ENCODE peak calls at places on chromosome 14, in nine cellular contexts. One of them, this sample, is unnamed.

GRCh38 chr14:61368061-61368710 is 46.8 kb downstream of the PRKCH start:
- DNase-seq in WERI-Rb-1: no peak
- DNase-seq in PC-9: peak; percentile 74
- DNase-seq in AG04450: no peak
- DNase-seq in tibial nerve: no peak
- DNase-seq in ovary: no peak
- DNase-seq in tibial artery: no peak
- DNase-seq in heart right ventricle: no peak
- DNase-seq in right atrium auricular region: no peak
- DNase-seq in this sample: no peak

GRCh38 chr14:58281969-58282368 is 16.4 kb upstream of the ARID4A start:
- DNase-seq in ovary: no peak
- DNase-seq in tibial artery: no peak
- DNase-seq in right atrium auricular region: no peak
- DNase-seq in tibial nerve: no peak
- DNase-seq in AG04450: no peak
- DNase-seq in PC-9: no peak
- DNase-seq in WERI-Rb-1: no peak
- DNase-seq in heart right ventricle: no peak
- DNase-seq in this sample: no peak

GRCh38 chr14:103542545-103543088 is 13.6 kb downstream of the TRMT61A start:
- DNase-seq in PC-9: peak; percentile 75
- DNase-seq in ovary: peak; percentile 47
- DNase-seq in tibial artery: peak; percentile 91
- DNase-seq in heart right ventricle: peak; percentile 50
- DNase-seq in AG04450: no peak
- DNase-seq in right atrium auricular region: peak; percentile 82
- DNase-seq in tibial nerve: no peak
- DNase-seq in WERI-Rb-1: peak; percentile 78
- DNase-seq in this sample: peak; percentile 53

GRCh38 chr14:56044196-56044595 is 74.0 kb upstream of the PELI2 start:
- DNase-seq in ovary: no peak
- DNase-seq in AG04450: no peak
- DNase-seq in tibial artery: no peak
- DNase-seq in WERI-Rb-1: no peak
- DNase-seq in PC-9: no peak
- DNase-seq in tibial nerve: no peak
- DNase-seq in heart right ventricle: no peak
- DNase-seq in right atrium auricular region: no peak
- DNase-seq in this sample: no peak

GRCh38 chr14:73393375-73393774 is 65.0 kb downstream of the NUMB start:
- DNase-seq in right atrium auricular region: no peak
- DNase-seq in PC-9: no peak
- DNase-seq in tibial nerve: no peak
- DNase-seq in AG04450: no peak
- DNase-seq in ovary: no peak
- DNase-seq in WERI-Rb-1: no peak
- DNase-seq in tibial artery: no peak
- DNase-seq in heart right ventricle: no peak
- DNase-seq in this sample: no peak

GRCh38 chr14:94176808-94177207 is 2.7 kb downstream of the PPP4R4 start:
- DNase-seq in tibial artery: no peak
- DNase-seq in tibial nerve: no peak
- DNase-seq in WERI-Rb-1: no peak
- DNase-seq in PC-9: no peak
- DNase-seq in ovary: no peak
- DNase-seq in heart right ventricle: no peak
- DNase-seq in right atrium auricular region: no peak
- DNase-seq in AG04450: no peak
- DNase-seq in this sample: no peak

GRCh38 chr14:91888641-91889476 is 21.5 kb upstream of the TC2N start:
- DNase-seq in heart right ventricle: no peak
- DNase-seq in ovary: no peak
- DNase-seq in AG04450: no peak
- DNase-seq in tibial nerve: no peak
- DNase-seq in tibial artery: no peak
- DNase-seq in WERI-Rb-1: peak; percentile 57
- DNase-seq in right atrium auricular region: no peak
- DNase-seq in PC-9: no peak
- DNase-seq in this sample: no peak

GRCh38 chr14:87979689-87980088 is 13.3 kb downstream of the GALC start:
- DNase-seq in AG04450: no peak
- DNase-seq in tibial artery: no peak
- DNase-seq in PC-9: no peak
- DNase-seq in tibial nerve: no peak
- DNase-seq in ovary: no peak
- DNase-seq in right atrium auricular region: no peak
- DNase-seq in WERI-Rb-1: no peak
- DNase-seq in heart right ventricle: no peak
- DNase-seq in this sample: no peak

GRCh38 chr14:88023658-88024187 is 18.8 kb downstream of the GPR65 start:
- DNase-seq in heart right ventricle: no peak
- DNase-seq in AG04450: no peak
- DNase-seq in WERI-Rb-1: no peak
- DNase-seq in tibial nerve: no peak
- DNase-seq in right atrium auricular region: no peak
- DNase-seq in ovary: no peak
- DNase-seq in tibial artery: no peak
- DNase-seq in PC-9: no peak
- DNase-seq in this sample: no peak

GRCh38 chr14:51653096-51653814 is 1.5 kb downstream of the FRMD6 start:
- DNase-seq in tibial nerve: peak; percentile 41
- DNase-seq in PC-9: peak; percentile 7
- DNase-seq in right atrium auricular region: no peak
- DNase-seq in AG04450: no peak
- DNase-seq in WERI-Rb-1: no peak
- DNase-seq in ovary: no peak
- DNase-seq in tibial artery: no peak
- DNase-seq in heart right ventricle: peak; percentile 38
- DNase-seq in this sample: no peak

GRCh38 chr14:61559641-61560201 is 135.6 kb upstream of the HIF1A start:
- DNase-seq in PC-9: peak; percentile 72
- DNase-seq in tibial artery: no peak
- DNase-seq in WERI-Rb-1: no peak
- DNase-seq in tibial nerve: no peak
- DNase-seq in ovary: no peak
- DNase-seq in heart right ventricle: no peak
- DNase-seq in AG04450: no peak
- DNase-seq in right atrium auricular region: peak; percentile 55
- DNase-seq in this sample: no peak

GRCh38 chr14:90853116-90853515 is 36.9 kb upstream of the TTC7B start:
- DNase-seq in heart right ventricle: no peak
- DNase-seq in ovary: no peak
- DNase-seq in AG04450: no peak
- DNase-seq in tibial nerve: no peak
- DNase-seq in tibial artery: no peak
- DNase-seq in right atrium auricular region: no peak
- DNase-seq in WERI-Rb-1: no peak
- DNase-seq in PC-9: no peak
- DNase-seq in this sample: no peak

GRCh38 chr14:90858511-90858910 is 42.3 kb upstream of the TTC7B start:
- DNase-seq in WERI-Rb-1: no peak
- DNase-seq in tibial nerve: no peak
- DNase-seq in heart right ventricle: no peak
- DNase-seq in ovary: no peak
- DNase-seq in right atrium auricular region: no peak
- DNase-seq in PC-9: no peak
- DNase-seq in tibial artery: no peak
- DNase-seq in AG04450: no peak
- DNase-seq in this sample: no peak

DNA sequence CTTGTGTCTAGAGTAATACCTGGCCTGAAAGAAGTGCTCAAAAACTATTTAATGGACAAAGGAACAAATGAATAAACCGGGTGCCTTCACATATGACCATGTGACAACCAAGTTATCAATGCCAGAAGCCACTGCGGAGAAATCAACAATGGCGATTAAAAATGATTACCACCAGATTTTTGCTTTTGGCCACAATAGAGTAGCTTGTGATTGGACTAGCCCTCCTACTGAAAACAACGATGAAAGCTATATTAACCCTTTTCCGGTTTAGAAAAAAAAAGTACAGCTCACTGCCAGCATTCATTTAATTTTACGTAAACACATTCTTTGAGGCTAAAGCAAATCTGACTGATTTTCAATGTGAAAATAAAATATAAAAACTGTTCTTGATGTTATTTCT is 41.6 kb upstream of the TTC7B start:
- DNase-seq in heart right ventricle: no peak
- DNase-seq in ovary: no peak
- DNase-seq in WERI-Rb-1: no peak
- DNase-seq in AG04450: no peak
- DNase-seq in right atrium auricular region: no peak
- DNase-seq in tibial nerve: no peak
- DNase-seq in tibial artery: no peak
- DNase-seq in PC-9: no peak
- DNase-seq in this sample: no peak
- H3K4me3 ChIP-seq in heart right ventricle: no peak overlapping the region
- H3K4me3 ChIP-seq in ovary: no peak overlapping the region
- H3K4me3 ChIP-seq in WERI-Rb-1: no peak overlapping the region
- H3K4me3 ChIP-seq in AG04450: no peak overlapping the region
- H3K4me3 ChIP-seq in right atrium auricular region: no peak overlapping the region
- H3K4me3 ChIP-seq in tibial nerve: peak overlapping the region; percentile 27
- H3K4me3 ChIP-seq in tibial artery: peak overlapping the region; percentile 18
- H3K4me3 ChIP-seq in PC-9: no peak overlapping the region
- H3K4me3 ChIP-seq in this sample: no peak overlapping the region

DNA sequence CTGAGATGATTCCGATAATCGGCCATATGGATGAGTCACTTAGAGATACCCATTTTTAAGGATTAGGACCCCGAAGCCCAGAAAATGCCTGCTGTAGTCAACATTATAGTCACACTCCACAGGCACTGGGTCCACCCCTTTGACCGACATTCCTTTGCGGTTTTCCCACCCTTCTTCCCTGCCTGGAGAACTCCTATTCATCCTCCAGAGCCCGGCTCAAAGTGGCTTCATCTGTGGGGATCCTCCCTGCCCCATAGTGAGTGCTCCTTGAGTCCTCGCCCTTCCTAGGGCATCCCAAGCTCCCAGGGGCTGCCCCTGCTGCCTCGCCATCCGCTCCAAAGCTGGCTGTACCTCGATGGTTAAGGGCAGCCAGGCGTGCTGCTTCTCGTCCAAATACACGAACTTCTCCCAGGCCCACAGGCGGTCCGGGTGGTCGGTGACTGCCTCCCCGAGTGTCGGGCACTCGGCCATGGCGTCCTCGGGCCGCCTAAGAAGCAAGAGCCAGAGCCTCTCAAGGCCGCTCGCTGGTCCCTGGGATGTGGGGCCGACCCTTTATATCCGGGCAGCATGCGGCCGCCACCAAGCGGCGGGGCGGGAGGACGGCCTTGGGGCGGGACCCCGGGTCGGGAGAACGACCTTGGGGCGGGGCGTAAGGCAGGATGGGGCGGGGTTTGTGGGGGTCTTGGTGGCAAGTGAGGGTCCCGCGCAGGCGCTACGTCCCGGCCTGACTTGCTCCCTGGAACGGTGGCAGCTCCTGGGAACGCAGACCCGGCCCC is at the start of gene TCL1A:
- DNase-seq in right atrium auricular region: no peak
- DNase-seq in ovary: no peak
- DNase-seq in PC-9: no peak
- DNase-seq in AG04450: no peak
- DNase-seq in WERI-Rb-1: no peak
- DNase-seq in tibial nerve: no peak
- DNase-seq in heart right ventricle: no peak
- DNase-seq in tibial artery: no peak
- DNase-seq in this sample: no peak
- H3K4me3 ChIP-seq in right atrium auricular region: no peak within 1 kb of the TSS
- H3K4me3 ChIP-seq in ovary: no peak within 1 kb of the TSS
- H3K4me3 ChIP-seq in PC-9: no peak within 1 kb of the TSS
- H3K4me3 ChIP-seq in AG04450: no peak within 1 kb of the TSS
- H3K4me3 ChIP-seq in WERI-Rb-1: no peak within 1 kb of the TSS
- H3K4me3 ChIP-seq in tibial nerve: no peak within 1 kb of the TSS
- H3K4me3 ChIP-seq in heart right ventricle: no peak within 1 kb of the TSS
- H3K4me3 ChIP-seq in tibial artery: no peak within 1 kb of the TSS
- H3K4me3 ChIP-seq in this sample: no peak within 1 kb of the TSS

GRCh38 chr14:74524813-74525135 is 31.2 kb downstream of the ISCA2 start:
- DNase-seq in tibial artery: no peak
- DNase-seq in ovary: no peak
- DNase-seq in AG04450: no peak
- DNase-seq in PC-9: no peak
- DNase-seq in WERI-Rb-1: no peak
- DNase-seq in right atrium auricular region: no peak
- DNase-seq in tibial nerve: no peak
- DNase-seq in heart right ventricle: no peak
- DNase-seq in this sample: no peak
- H3K4me3 ChIP-seq in tibial artery: no peak overlapping the region
- H3K4me3 ChIP-seq in ovary: no peak overlapping the region
- H3K4me3 ChIP-seq in AG04450: no peak overlapping the region
- H3K4me3 ChIP-seq in PC-9: no peak overlapping the region
- H3K4me3 ChIP-seq in WERI-Rb-1: no peak overlapping the region
- H3K4me3 ChIP-seq in right atrium auricular region: no peak overlapping the region
- H3K4me3 ChIP-seq in tibial nerve: no peak overlapping the region
- H3K4me3 ChIP-seq in heart right ventricle: no peak overlapping the region
- H3K4me3 ChIP-seq in this sample: no peak overlapping the region

GRCh38 chr14:36317650-36318049 is 2.8 kb downstream of the MBIP start:
- DNase-seq in WERI-Rb-1: no peak
- DNase-seq in tibial nerve: no peak
- DNase-seq in AG04450: no peak
- DNase-seq in tibial artery: no peak
- DNase-seq in PC-9: no peak
- DNase-seq in ovary: no peak
- DNase-seq in right atrium auricular region: no peak
- DNase-seq in heart right ventricle: no peak
- DNase-seq in this sample: no peak
- H3K4me3 ChIP-seq in WERI-Rb-1: no peak overlapping the region
- H3K4me3 ChIP-seq in tibial nerve: no peak overlapping the region
- H3K4me3 ChIP-seq in AG04450: no peak overlapping the region
- H3K4me3 ChIP-seq in tibial artery: no peak overlapping the region
- H3K4me3 ChIP-seq in PC-9: no peak overlapping the region
- H3K4me3 ChIP-seq in ovary: no peak overlapping the region
- H3K4me3 ChIP-seq in right atrium auricular region: no peak overlapping the region
- H3K4me3 ChIP-seq in heart right ventricle: no peak overlapping the region
- H3K4me3 ChIP-seq in this sample: no peak overlapping the region

DNA sequence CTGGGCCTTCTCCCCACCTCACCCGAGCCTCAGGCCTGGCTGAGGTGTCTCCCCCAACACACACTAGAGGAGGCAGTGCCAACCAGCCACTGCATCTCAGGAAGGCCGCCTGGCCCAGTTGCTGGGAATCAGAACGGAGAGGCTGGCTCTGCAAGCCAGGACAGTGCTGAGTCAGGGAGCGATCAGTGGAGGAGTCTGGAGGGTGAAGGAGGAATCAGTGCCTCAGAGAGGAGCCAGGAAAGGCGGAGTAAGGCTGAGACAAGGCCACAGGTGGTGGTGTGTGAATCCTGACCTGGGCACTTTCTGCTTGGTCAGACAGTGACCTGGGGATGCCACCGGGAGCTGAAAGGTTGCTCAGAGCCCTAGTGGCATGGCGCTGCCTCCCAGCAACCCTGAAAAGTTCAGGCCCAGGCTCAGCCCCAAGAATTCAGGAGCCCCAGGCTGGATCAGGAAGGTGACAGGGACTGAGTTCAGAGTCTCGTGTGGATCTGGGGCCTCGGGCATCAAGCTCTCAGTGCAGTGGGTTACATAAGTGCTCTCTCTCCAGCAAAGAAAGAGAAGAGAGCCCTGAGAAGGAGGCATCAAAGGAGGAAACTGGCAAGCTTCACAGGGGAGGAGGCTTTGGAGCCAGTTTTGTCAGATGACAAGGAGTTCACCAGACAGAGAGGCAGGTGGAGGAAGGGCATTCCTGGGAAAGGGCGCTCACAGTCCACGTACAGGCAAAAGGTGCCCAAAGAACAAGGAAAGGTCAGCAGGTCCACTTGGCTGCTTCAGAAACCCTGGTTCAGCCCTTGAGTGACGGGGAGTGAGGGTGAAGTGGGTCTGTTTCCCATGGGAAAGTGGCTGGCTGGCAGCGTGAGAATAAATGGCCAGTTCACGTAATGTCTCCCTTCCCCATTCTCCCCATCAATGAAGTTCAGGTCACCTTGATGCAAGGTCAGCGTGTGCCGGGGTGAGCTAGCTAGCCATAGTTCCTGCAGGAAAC is 87.8 kb downstream of the ZFP36L1 start:
- DNase-seq in tibial nerve: no peak
- DNase-seq in ovary: peak; percentile 47
- DNase-seq in tibial artery: peak; percentile 32
- DNase-seq in WERI-Rb-1: no peak
- DNase-seq in right atrium auricular region: no peak
- DNase-seq in heart right ventricle: no peak
- DNase-seq in PC-9: peak; percentile 60
- DNase-seq in AG04450: no peak
- DNase-seq in this sample: no peak
- H3K4me3 ChIP-seq in tibial nerve: no peak overlapping the region
- H3K4me3 ChIP-seq in ovary: no peak overlapping the region
- H3K4me3 ChIP-seq in tibial artery: no peak overlapping the region
- H3K4me3 ChIP-seq in WERI-Rb-1: no peak overlapping the region
- H3K4me3 ChIP-seq in right atrium auricular region: no peak overlapping the region
- H3K4me3 ChIP-seq in heart right ventricle: no peak overlapping the region
- H3K4me3 ChIP-seq in PC-9: no peak overlapping the region
- H3K4me3 ChIP-seq in AG04450: no peak overlapping the region
- H3K4me3 ChIP-seq in this sample: no peak overlapping the region